ENCODE peak calls at places on chromosomes 5 and 9, in six cellular contexts. J is neural crest cell; I is activated naive CD4-positive, alpha-beta T cell treated with Interleukin-2 at 50 U/mL for 16 hours; F is GM04503; P is naive thymus-derived CD4-positive, alpha-beta T cell; Y is fibroblast of the aortic adventitia. T is an unnamed sample.

GRCh38 chr9:133490865-133491655 is 12.2 kb upstream of the SLC2A6 start:
- DNase-seq in Y (no peak), P (no peak), I (no peak), J (no peak), F (no peak), T (no peak)

GRCh38 chr5:80069251-80069650 is 34.1 kb downstream of the THBS4 start:
- DNase-seq in Y (no peak), J (no peak), I (no peak), F (no peak), P (no peak), T (no peak)

GRCh38 chr5:98767563-98767962 is 5.9 kb upstream of the RGMB start:
- DNase-seq in Y (no peak), J (no peak), I (no peak), P (no peak), F (no peak), T (no peak)

GRCh38 chr9:110971705-110972104 is 66.6 kb downstream of the LPAR1 start:
- DNase-seq in I (no peak), F (no peak), J (no peak), Y (no peak), P (no peak), T (no peak)

GRCh38 chr5:28810751-28811136 is 1772.4 kb upstream of the CDH9 start:
- DNase-seq in J (no peak), I (no peak), F (no peak), Y (no peak), P (no peak), T (no peak)

GRCh38 chr5:61286446-61287132 is 45.5 kb upstream of the ZSWIM6 start:
- DNase-seq in F (no peak), P (no peak), J (no peak), Y (peak), I (no peak), T (no peak)

GRCh38 chr9:137405677-137406081 is 17.3 kb downstream of the EXD3 start:
- DNase-seq in P (no peak), I (no peak), Y (no peak), J (no peak), F (no peak), T (no peak)

GRCh38 chr5:83595217-83595616 is 123.7 kb downstream of the VCAN start:
- DNase-seq in Y (no peak), J (no peak), F (no peak), P (no peak), I (no peak), T (no peak)

GRCh38 chr9:85290019-85290418 is 451.7 kb downstream of the AGTPBP1 start:
- DNase-seq in F (no peak), I (no peak), P (peak), Y (no peak), J (no peak), T (no peak)

GRCh38 chr9:129648764-129649115 is 6.8 kb upstream of the ASB6 start:
- DNase-seq in J (no peak), F (no peak), Y (no peak), P (no peak), I (no peak), T (no peak)

GRCh38 chr9:133098104-133098754 is 22.8 kb downstream of the RALGDS start:
- DNase-seq in I (no peak), J (no peak), Y (no peak), P (no peak), F (no peak), T (no peak)

GRCh38 chr5:167582263-167582662 is 709.2 kb upstream of the WWC1 start:
- DNase-seq in P (no peak), F (no peak), I (no peak), J (no peak), Y (peak), T (no peak)

GRCh38 chr9:20297646-20298084 is 324.6 kb downstream of the MLLT3 start:
- DNase-seq in I (no peak), P (no peak), J (no peak), F (no peak), Y (peak), T (peak)

GRCh38 chr9:111937781-111938426 is 41.3 kb downstream of the UGCG start:
- DNase-seq in F (no peak), P (peak), Y (peak), J (no peak), I (peak), T (no peak)

GRCh38 chr9:98983295-98984268 is 39.9 kb downstream of the COL15A1 start:
- DNase-seq in I (no peak), P (no peak), Y (peak), F (peak), J (no peak), T (no peak)

GRCh38 chr9:4862506-4863250 is 69.9 kb downstream of the RCL1 start:
- DNase-seq in P (no peak), F (no peak), Y (peak), I (no peak), J (no peak), T (no peak)

GRCh38 chr9:97601228-97601898 is 31.8 kb downstream of the TSTD2 start:
- DNase-seq in J (no peak), I (no peak), P (no peak), F (no peak), Y (no peak), T (no peak)

T was measured in mucosa of gallbladder.